ENCODE peak calls at places on chromosomes 11 and 22, in four cellular contexts. One of them, this sample, is unnamed. For H3K9me2, the result is how much of the 10 kb centered on the place peaks cover.

GRCh38 chr11:1228921-1229451 is 6.1 kb downstream of the MUC5B start:
- DNase-seq in hepatocyte: no peak
- DNase-seq in OCI-LY7: no peak
- DNase-seq in GM23338: peak
- DNase-seq in this sample: no peak

GRCh38 chr11:45023065-45023365 is 72.3 kb upstream of the TP53I11 start:
- DNase-seq in GM23338: no peak
- DNase-seq in OCI-LY7: no peak
- DNase-seq in hepatocyte: no peak
- DNase-seq in this sample: no peak

GRCh38 chr22:49140921-49141680 is 686.6 kb downstream of the BRD1 start:
- DNase-seq in GM23338: no peak
- DNase-seq in hepatocyte: no peak
- DNase-seq in OCI-LY7: no peak
- DNase-seq in this sample: no peak

GRCh38 chr11:56103210-56103737 is at the start of gene OR8H2:
- DNase-seq in OCI-LY7: no peak
- DNase-seq in GM23338: no peak
- DNase-seq in hepatocyte: no peak
- DNase-seq in this sample: no peak

GRCh38 chr11:44755553-44756505 is 29.1 kb downstream of the TSPAN18 start:
- DNase-seq in hepatocyte: peak
- DNase-seq in OCI-LY7: no peak
- DNase-seq in GM23338: no peak
- DNase-seq in this sample: no peak

GRCh38 chr11:108586600-108586999 is 7.0 kb downstream of the EXPH5 start:
- DNase-seq in hepatocyte: no peak
- DNase-seq in GM23338: no peak
- DNase-seq in OCI-LY7: no peak
- DNase-seq in this sample: no peak

GRCh38 chr11:61756452-61757212 is 4.2 kb downstream of the MYRF start:
- DNase-seq in OCI-LY7: no peak
- DNase-seq in hepatocyte: peak
- DNase-seq in GM23338: no peak
- DNase-seq in this sample: peak

GRCh38 chr22:46373838-46374662 is 38.5 kb downstream of the TRMU start:
- DNase-seq in GM23338: no peak
- DNase-seq in hepatocyte: no peak
- DNase-seq in OCI-LY7: no peak
- DNase-seq in this sample: no peak

GRCh38 chr22:38415561-38416321 is 39.3 kb downstream of the KCNJ4 start:
- DNase-seq in GM23338: peak
- DNase-seq in hepatocyte: peak
- DNase-seq in OCI-LY7: no peak
- DNase-seq in this sample: peak

GRCh38 chr11:20754957-20755356 is 85.6 kb downstream of the NELL1 start:
- DNase-seq in hepatocyte: peak
- DNase-seq in OCI-LY7: peak
- DNase-seq in GM23338: peak
- DNase-seq in this sample: peak

GRCh38 chr11:13036235-13036634 is 27.1 kb downstream of the RASSF10 start:
- DNase-seq in OCI-LY7: no peak
- DNase-seq in GM23338: no peak
- DNase-seq in hepatocyte: no peak
- DNase-seq in this sample: no peak

GRCh38 chr11:1924121-1924520 is 4.6 kb downstream of the TNNT3 start:
- DNase-seq in OCI-LY7: no peak
- DNase-seq in GM23338: no peak
- DNase-seq in hepatocyte: peak
- DNase-seq in this sample: no peak

GRCh38 chr11:66284526-66285078 is 4.3 kb downstream of the YIF1A start:
- DNase-seq in OCI-LY7: peak
- DNase-seq in hepatocyte: no peak
- DNase-seq in GM23338: no peak
- DNase-seq in this sample: no peak

GRCh38 chr11:27614092-27614491 is 86.2 kb downstream of the BDNF start:
- DNase-seq in hepatocyte: no peak
- DNase-seq in GM23338: no peak
- DNase-seq in OCI-LY7: no peak
- DNase-seq in this sample: no peak

GRCh38 chr11:95487391-95487790 is 256.4 kb upstream of the SESN3 start:
- DNase-seq in GM23338: peak
- DNase-seq in OCI-LY7: no peak
- DNase-seq in hepatocyte: no peak
- DNase-seq in this sample: no peak
- H2AFZ ChIP-seq in GM23338: peak
- H2AFZ ChIP-seq in OCI-LY7: no peak
- H2AFZ ChIP-seq in hepatocyte: no peak
- H2AFZ ChIP-seq in this sample: no peak

GRCh38 chr11:33712436-33712835 is 11.8 kb upstream of the C11orf91 start:
- DNase-seq in OCI-LY7: no peak
- DNase-seq in GM23338: no peak
- DNase-seq in hepatocyte: no peak
- DNase-seq in this sample: no peak

GRCh38 chr11:33706961-33707360 is 6.3 kb upstream of the C11orf91 start:
- DNase-seq in hepatocyte: no peak
- DNase-seq in GM23338: no peak
- DNase-seq in OCI-LY7: no peak
- DNase-seq in this sample: no peak

GRCh38 chr11:33709471-33709870 is 8.8 kb upstream of the C11orf91 start:
- DNase-seq in GM23338: no peak
- DNase-seq in hepatocyte: no peak
- DNase-seq in OCI-LY7: no peak
- DNase-seq in this sample: no peak

GRCh38 chr11:33706546-33706945 is 5.9 kb upstream of the C11orf91 start:
- DNase-seq in hepatocyte: no peak
- DNase-seq in GM23338: no peak
- DNase-seq in OCI-LY7: no peak
- DNase-seq in this sample: no peak

DNA sequence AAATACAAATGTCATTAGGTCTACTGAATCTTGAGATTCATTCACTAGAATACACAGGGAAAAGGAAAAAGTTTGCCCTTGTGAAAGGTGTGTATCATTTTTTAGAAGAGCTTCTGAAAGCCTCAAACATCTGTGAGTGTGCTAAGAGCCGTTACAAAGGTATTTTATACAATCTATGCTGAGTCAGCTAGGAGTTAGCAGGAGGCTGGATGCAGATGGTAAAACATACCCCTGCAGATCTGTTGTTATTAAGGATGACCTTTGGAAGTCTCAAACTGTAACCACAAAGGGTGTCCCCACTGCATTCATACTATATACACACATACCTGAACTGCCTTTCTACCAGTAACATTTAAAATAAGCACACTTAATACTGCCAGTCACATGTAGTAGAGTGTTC is 8.3 kb upstream of the C11orf91 start:
- DNase-seq in OCI-LY7: no peak
- DNase-seq in GM23338: no peak
- DNase-seq in hepatocyte: no peak
- DNase-seq in this sample: no peak
- H3K4me2 ChIP-seq in OCI-LY7: no peak
- H3K4me2 ChIP-seq in GM23338: no peak
- H3K4me2 ChIP-seq in hepatocyte: no peak
- H3K4me2 ChIP-seq in this sample: no peak

GRCh38 chr11:110445428-110445827 is 15.7 kb downstream of the FDX1 start:
- DNase-seq in GM23338: no peak
- DNase-seq in hepatocyte: no peak
- DNase-seq in OCI-LY7: no peak
- DNase-seq in this sample: no peak
- H3K9me2 ChIP-seq in GM23338: under half
- H3K9me2 ChIP-seq in hepatocyte: under half
- H3K9me2 ChIP-seq in OCI-LY7: under half
- H3K9me2 ChIP-seq in this sample: under half

GRCh38 chr11:104798794-104799193 is 99.5 kb downstream of the CASP12 start:
- DNase-seq in GM23338: no peak
- DNase-seq in OCI-LY7: no peak
- DNase-seq in hepatocyte: no peak
- DNase-seq in this sample: no peak
- H2AFZ ChIP-seq in GM23338: no peak
- H2AFZ ChIP-seq in OCI-LY7: no peak
- H2AFZ ChIP-seq in hepatocyte: no peak
- H2AFZ ChIP-seq in this sample: no peak

DNA sequence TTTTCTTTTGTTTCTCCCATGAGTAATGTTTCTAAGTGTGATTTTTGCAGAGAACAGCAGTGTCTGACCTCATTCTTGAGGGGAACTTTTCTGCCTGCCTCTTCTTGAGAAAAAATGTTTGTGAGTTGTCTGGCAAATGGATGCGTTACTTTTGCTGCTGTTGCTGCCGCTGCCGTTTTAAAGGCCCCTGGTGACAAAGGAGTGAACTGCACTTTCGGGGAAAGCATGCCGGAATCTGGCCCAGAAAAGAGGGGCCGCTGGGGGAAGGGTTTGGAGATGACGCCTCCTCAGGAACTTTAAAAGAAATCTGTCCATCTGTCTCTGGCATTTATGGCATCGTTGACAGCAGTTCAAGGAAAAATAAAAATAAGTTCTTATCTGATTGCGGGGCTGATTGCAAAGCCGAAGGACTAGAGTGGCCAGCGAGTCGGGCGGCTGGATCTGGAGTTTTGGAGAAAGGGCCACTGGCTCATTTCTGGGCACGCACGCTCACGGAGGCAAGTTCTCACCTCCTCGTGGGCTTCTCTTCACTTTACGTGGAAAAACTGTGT is 16.5 kb downstream of the ZBTB16 start:
- DNase-seq in GM23338: peak
- DNase-seq in hepatocyte: peak
- DNase-seq in OCI-LY7: peak
- DNase-seq in this sample: peak
- H3K4me2 ChIP-seq in GM23338: no peak
- H3K4me2 ChIP-seq in hepatocyte: peak
- H3K4me2 ChIP-seq in OCI-LY7: no peak
- H3K4me2 ChIP-seq in this sample: no peak

DNA sequence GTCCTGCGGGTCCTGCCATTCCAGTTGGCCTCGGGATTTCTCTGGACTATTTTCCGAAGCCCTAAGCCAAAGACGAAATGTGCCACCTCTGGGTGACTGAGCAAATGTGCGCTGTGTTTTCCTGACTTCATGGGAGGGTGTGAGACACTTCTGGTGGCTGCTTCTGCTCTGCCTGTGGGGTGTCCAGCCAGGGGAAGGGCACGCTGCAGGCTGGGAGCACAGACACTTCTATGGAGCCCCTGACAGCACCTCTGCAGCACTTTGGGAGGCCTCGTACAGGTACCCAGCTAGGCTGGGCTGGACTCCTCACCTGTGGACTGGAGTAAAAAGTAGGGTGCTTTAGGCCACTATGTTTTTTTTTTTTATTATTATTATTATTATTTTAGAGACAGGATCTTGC is 17.7 kb downstream of the TANGO2 start:
- DNase-seq in GM23338: no peak
- DNase-seq in OCI-LY7: no peak
- DNase-seq in hepatocyte: no peak
- DNase-seq in this sample: no peak
- H3K9me2 ChIP-seq in GM23338: under half
- H3K9me2 ChIP-seq in OCI-LY7: under half
- H3K9me2 ChIP-seq in hepatocyte: under half
- H3K9me2 ChIP-seq in this sample: under half

GRCh38 chr22:27673839-27674238 is 127.7 kb downstream of the MN1 start:
- DNase-seq in GM23338: no peak
- DNase-seq in OCI-LY7: no peak
- DNase-seq in hepatocyte: no peak
- DNase-seq in this sample: no peak

GRCh38 chr22:27671413-27671721 is 130.2 kb downstream of the MN1 start:
- DNase-seq in hepatocyte: no peak
- DNase-seq in OCI-LY7: no peak
- DNase-seq in GM23338: no peak
- DNase-seq in this sample: no peak

GRCh38 chr22:27672721-27673387 is 128.7 kb downstream of the MN1 start:
- DNase-seq in GM23338: no peak
- DNase-seq in OCI-LY7: no peak
- DNase-seq in hepatocyte: no peak
- DNase-seq in this sample: no peak

GRCh38 chr22:27676545-27677188 is 124.9 kb downstream of the MN1 start:
- DNase-seq in OCI-LY7: no peak
- DNase-seq in GM23338: no peak
- DNase-seq in hepatocyte: no peak
- DNase-seq in this sample: peak

GRCh38 chr22:27674524-27674923 is 127.0 kb downstream of the MN1 start:
- DNase-seq in OCI-LY7: no peak
- DNase-seq in hepatocyte: no peak
- DNase-seq in GM23338: no peak
- DNase-seq in this sample: no peak
- H2AFZ ChIP-seq in OCI-LY7: no peak
- H2AFZ ChIP-seq in hepatocyte: no peak
- H2AFZ ChIP-seq in GM23338: no peak
- H2AFZ ChIP-seq in this sample: no peak

DNA sequence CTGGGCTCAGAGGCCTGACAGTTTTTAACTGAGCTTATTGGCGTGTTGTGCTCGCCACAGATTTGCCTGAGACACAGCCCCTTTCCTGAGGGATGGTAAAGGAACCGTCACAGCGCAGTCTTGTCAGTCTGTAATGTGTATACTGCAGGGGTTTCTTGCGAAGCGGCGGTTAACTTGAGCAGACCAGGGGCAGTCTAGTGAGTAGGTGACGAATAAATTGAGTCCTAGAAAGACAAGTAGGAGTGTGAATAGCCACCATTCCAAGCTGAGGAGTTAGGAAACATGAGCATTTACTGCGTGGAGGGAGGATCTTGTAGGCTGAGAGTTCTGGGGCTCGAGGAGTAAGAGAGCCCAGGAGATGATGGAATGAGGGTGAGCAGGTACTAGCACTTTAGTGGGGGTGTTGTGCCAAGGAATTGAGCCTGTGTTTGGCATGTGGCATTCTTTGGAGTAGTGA is 1.4 kb downstream of the MED15 start:
- DNase-seq in OCI-LY7: peak
- DNase-seq in GM23338: no peak
- DNase-seq in hepatocyte: no peak
- DNase-seq in this sample: peak
- H3K4me2 ChIP-seq in OCI-LY7: peak
- H3K4me2 ChIP-seq in GM23338: peak
- H3K4me2 ChIP-seq in hepatocyte: peak
- H3K4me2 ChIP-seq in this sample: peak

GRCh38 chr22:24402460-24403192 is 24.8 kb upstream of the ADORA2A start:
- DNase-seq in hepatocyte: peak
- DNase-seq in GM23338: no peak
- DNase-seq in OCI-LY7: no peak
- DNase-seq in this sample: peak
- H3K9me2 ChIP-seq in hepatocyte: under half
- H3K9me2 ChIP-seq in GM23338: under half
- H3K9me2 ChIP-seq in OCI-LY7: under half
- H3K9me2 ChIP-seq in this sample: under half

This sample was measured in Karpas-422.